ENCODE peak calls at places on chromosomes 6 and 20, in ten cellular contexts. W is GM12878, M is esophagus squamous epithelium, K is uterus, J is IMR-90, D is PC-9, C is gastrocnemius medialis, Q is mucosa of descending colon, Y is transverse colon, U is HCT116. R is an unnamed sample. For H3K4me1 and H3K36me3, the result is how much of the 10 kb centered on the place peaks cover.

GRCh38 chr6:108127826-108128225 is 38.0 kb upstream of the NR2E1 start:
- DNase-seq in W (no peak), M (no peak), K (no peak), J (no peak), D (peak), C (no peak), Q (no peak), Y (no peak), U (no peak), R (no peak)

GRCh38 chr6:38476141-38476540 is 163.6 kb downstream of the BTBD9 start:
- DNase-seq in W (no peak), M (no peak), K (no peak), J (no peak), D (no peak), C (no peak), Q (no peak), Y (no peak), U (no peak), R (no peak)

GRCh38 chr20:52432740-52433139 is 241.2 kb upstream of the ZFP64 start:
- DNase-seq in W (no peak), M (no peak), K (no peak), J (no peak), D (no peak), C (no peak), Q (no peak), Y (no peak), U (no peak), R (no peak)

GRCh38 chr6:36855750-36856149 is 16.5 kb upstream of the CPNE5 start:
- DNase-seq in W (no peak), M (no peak), K (no peak), J (no peak), D (no peak), C (no peak), Q (no peak), Y (no peak), U (no peak), R (no peak)

GRCh38 chr6:55782275-55782674 is 93.1 kb downstream of the BMP5 start:
- DNase-seq in W (no peak), M (no peak), K (no peak), J (no peak), D (no peak), C (no peak), Q (no peak), Y (no peak), U (no peak), R (no peak)

GRCh38 chr6:28474441-28475219 is 31.3 kb upstream of the ZSCAN23 start:
- DNase-seq in W (peak), M (no peak), K (peak), J (peak), D (peak), C (no peak), Q (no peak), Y (no peak), U (peak), R (no peak)

GRCh38 chr20:38133680-38134426 is 31.2 kb downstream of the TGM2 start:
- DNase-seq in W (no peak), M (no peak), K (no peak), J (no peak), D (peak), C (no peak), Q (no peak), Y (no peak), U (no peak), R (no peak)

GRCh38 chr6:49415358-49415757 is 47.7 kb downstream of the MMUT start:
- DNase-seq in W (no peak), M (no peak), K (no peak), J (no peak), D (no peak), C (no peak), Q (no peak), Y (no peak), U (no peak), R (no peak)

GRCh38 chr6:143405381-143406154 is 44.9 kb downstream of the ADAT2 start:
- DNase-seq in W (no peak), M (no peak), K (no peak), J (peak), D (peak), C (no peak), Q (no peak), Y (no peak), U (no peak), R (no peak)

GRCh38 chr6:11538049-11538798 is 675 bp downstream of the TMEM170B start:
- DNase-seq in W (no peak), M (no peak), K (peak), J (no peak), D (no peak), C (no peak), Q (peak), Y (peak), U (no peak), R (no peak)

GRCh38 chr6:30074331-30075093 is 1.1 kb downstream of the RNF39 start:
- DNase-seq in W (no peak), M (no peak), K (no peak), J (no peak), D (no peak), C (no peak), Q (no peak), Y (no peak), U (no peak), R (no peak)

GRCh38 chr6:89452269-89452668 is 19.3 kb downstream of the ANKRD6 start:
- DNase-seq in W (no peak), M (no peak), K (no peak), J (no peak), D (no peak), C (no peak), Q (no peak), Y (no peak), U (no peak), R (no peak)

GRCh38 chr6:42100029-42100901 is 42.2 kb downstream of the C6orf132 start:
- DNase-seq in W (no peak), M (no peak), K (no peak), J (peak), D (no peak), C (no peak), Q (no peak), Y (peak), U (no peak), R (no peak)

GRCh38 chr6:36599791-36600209 is 5.6 kb downstream of the SRSF3 start:
- DNase-seq in W (no peak), M (no peak), K (no peak), J (peak), D (no peak), C (no peak), Q (peak), Y (no peak), U (no peak), R (peak)

GRCh38 chr6:129338683-129339082 is 371.3 kb downstream of the ARHGAP18 start:
- DNase-seq in W (no peak), M (no peak), K (no peak), J (no peak), D (no peak), C (no peak), Q (no peak), Y (no peak), U (no peak), R (no peak)
- H3K4me1 ChIP-seq in W (under half), M (under half), K (under half), J (under half), D (under half), C (under half), Q (under half), Y (under half), U (under half), R (under half)

GRCh38 chr6:34557228-34557627 is 1.1 kb upstream of the SPDEF start:
- DNase-seq in W (no peak), M (no peak), K (no peak), J (no peak), D (peak), C (no peak), Q (no peak), Y (no peak), U (no peak), R (no peak)

GRCh38 chr6:34554593-34555322 is 1.4 kb downstream of the SPDEF start:
- DNase-seq in W (no peak), M (no peak), K (no peak), J (no peak), D (peak), C (no peak), Q (peak), Y (no peak), U (no peak), R (no peak)

GRCh38 chr6:34556493-34556892 is 364 bp upstream of the SPDEF start:
- DNase-seq in W (no peak), M (no peak), K (no peak), J (no peak), D (no peak), C (no peak), Q (no peak), Y (no peak), U (no peak), R (no peak)

GRCh38 chr6:34555328-34555727 is 801 bp downstream of the SPDEF start:
- DNase-seq in W (no peak), M (no peak), K (no peak), J (no peak), D (peak), C (no peak), Q (no peak), Y (no peak), U (no peak), R (no peak)

DNA sequence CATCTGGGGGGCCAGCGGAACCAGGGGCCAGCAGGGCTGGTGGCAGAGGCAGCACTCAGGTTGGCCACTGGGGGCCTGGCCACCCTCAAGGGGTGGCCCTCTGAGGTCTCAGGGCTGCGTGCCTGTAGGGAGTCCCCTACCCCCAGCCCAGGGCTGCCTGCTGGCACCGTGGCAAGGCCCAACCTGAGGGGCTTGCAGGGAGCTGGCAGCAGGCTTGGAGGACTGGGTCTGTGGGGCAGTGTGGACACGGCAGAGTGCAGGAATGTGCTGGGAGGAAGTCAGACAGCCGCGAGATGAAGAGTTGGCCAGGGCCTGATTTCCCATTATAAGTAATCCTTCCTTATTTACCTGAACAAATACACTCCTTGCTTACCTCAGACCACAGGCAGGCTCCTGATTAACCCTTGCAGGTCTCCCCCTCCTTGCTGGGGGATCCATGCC is at the start of gene SPDEF:
- DNase-seq in W (no peak), M (no peak), K (no peak), J (no peak), D (peak), C (no peak), Q (peak), Y (peak), U (no peak), R (no peak)
- TF ChIP-seq CTCF in W (no peak), M (no peak), K (no peak), J (no peak), D (no peak), C (no peak), Q (no peak), Y (no peak), U (peak), R (no peak)

DNA sequence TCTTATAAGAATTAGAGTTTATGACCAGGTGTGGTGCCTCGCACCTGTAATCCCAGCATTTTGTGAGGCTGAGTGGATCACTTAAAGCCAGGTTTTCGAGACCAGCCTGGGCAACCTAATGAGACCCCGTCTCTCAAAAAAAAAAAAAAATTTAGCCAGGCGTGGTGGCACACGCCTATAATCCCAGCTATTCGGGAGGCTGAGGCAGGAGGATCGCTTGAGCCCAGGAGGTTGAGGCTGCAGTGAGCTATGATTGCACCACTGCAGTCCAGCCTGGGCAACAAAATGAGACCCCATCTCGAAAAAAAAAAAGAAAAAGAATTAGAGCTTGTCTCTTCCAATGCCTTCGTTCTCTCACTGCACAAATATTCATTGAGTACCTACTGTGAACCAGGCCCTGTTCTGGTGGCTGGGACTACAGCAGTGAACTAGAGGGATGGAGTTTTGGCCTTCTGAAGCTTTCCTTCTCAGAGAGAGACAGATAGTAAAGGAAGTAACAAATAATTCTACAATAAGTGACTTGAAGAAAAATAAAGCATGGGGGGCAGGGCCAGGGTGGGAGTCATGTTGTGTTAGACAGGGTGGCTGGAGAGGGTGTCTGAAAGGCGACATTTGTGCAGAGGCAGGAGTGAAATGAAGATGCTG is 56.4 kb downstream of the HNF4A start:
- DNase-seq in W (no peak), M (no peak), K (no peak), J (no peak), D (no peak), C (no peak), Q (no peak), Y (no peak), U (no peak), R (no peak)
- H3K36me3 ChIP-seq in W (under half), M (under half), K (under half), J (under half), D (under half), C (under half), Q (under half), Y (under half), U (under half), R (under half)

DNA sequence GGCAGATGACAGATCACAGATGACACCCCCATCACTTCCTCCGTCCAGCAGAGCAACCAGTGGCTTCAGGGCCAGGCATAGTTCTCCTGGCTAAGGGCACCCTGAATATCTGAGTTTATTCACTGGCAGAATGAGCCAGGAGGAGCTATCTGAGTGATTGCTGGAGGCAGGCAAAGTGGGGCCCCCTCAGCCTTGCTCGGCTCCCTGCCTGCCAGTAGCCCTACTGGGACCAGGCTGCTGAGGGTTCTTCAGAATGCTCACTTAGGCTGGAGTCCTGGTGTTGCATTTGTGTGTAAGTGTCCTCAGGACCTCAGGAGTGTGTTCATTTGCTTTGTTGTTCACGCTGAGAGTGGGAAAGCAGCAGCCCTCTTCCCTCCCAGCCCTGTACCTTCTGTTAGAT is 31.2 kb downstream of the CHMP4B start:
- DNase-seq in W (no peak), M (no peak), K (no peak), J (no peak), D (no peak), C (no peak), Q (no peak), Y (no peak), U (no peak), R (no peak)
- H3K4me1 ChIP-seq in W (under half), M (under half), K (under half), J (under half), D (under half), C (half or more), Q (half or more), Y (half or more), U (under half), R (under half)

DNA sequence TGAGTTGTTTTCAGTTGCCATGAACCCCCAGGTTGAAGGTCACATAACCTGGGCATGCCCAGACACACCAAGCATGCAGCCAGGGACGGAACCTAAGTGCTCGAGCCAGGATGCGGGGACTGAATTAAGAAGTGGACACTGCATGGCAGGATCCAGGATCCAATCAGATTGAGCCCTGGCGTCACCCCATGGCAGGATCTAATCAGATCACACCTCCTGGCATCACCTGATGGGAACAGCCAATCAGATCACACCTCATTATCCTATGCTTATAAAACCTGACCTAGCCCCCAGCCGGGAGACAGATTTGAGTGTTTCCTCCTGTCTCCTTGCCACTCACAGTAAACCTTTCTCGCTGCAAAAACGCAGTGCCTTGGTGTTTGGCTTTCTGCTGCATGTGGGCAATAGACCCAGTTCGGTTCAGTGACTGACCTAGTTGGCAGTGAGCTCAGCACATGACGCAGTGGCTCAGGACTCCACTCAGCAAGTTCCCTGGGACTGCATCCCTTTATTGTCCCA is 66.1 kb downstream of the RBM38 start:
- DNase-seq in W (no peak), M (no peak), K (no peak), J (no peak), D (no peak), C (no peak), Q (no peak), Y (no peak), U (no peak), R (no peak)
- TF ChIP-seq CTCF in W (no peak), M (no peak), K (no peak), J (no peak), D (no peak), C (no peak), Q (no peak), Y (no peak), U (no peak), R (no peak)

GRCh38 chr6:160054913-160055312 is 66.7 kb upstream of the SLC22A1 start:
- DNase-seq in W (no peak), M (no peak), K (no peak), J (no peak), D (no peak), C (no peak), Q (no peak), Y (no peak), U (no peak), R (no peak)
- H3K36me3 ChIP-seq in W (under half), M (half or more), K (under half), J (half or more), D (under half), C (half or more), Q (under half), Y (under half), U (under half), R (half or more)